ENCODE peak calls at places on chromosome 16, in ten cellular contexts. One of them, this sample, is unnamed.
A peak's percentile ranks its signal among the peaks of the same experiment; 100 is the strongest.

GRCh38 chr16:89378947-89379771 is 111.2 kb downstream of the ANKRD11 start:
- DNase-seq in fibroblast of lung: no peak
- DNase-seq in BJ: no peak
- DNase-seq in NCI-H774: no peak
- DNase-seq in heart left ventricle: no peak
- DNase-seq in activated CD8-positive, alpha-beta T cell treated with anti-CD3 and anti-CD28 coated beads for 36 hours: no peak
- DNase-seq in stimulated activated CD8-positive, alpha-beta memory T cell treated with anti-CD3 and anti-CD28 coated beads, Interleukin-15, amount 100 ng/mL, for 1 hour: no peak
- DNase-seq in Caco-2: no peak
- DNase-seq in SHP77: no peak
- DNase-seq in B cell: no peak
- DNase-seq in this sample: no peak

GRCh38 chr16:71882505-71883192 is 1.3 kb downstream of the ZNF821 start:
- DNase-seq in heart left ventricle: no peak
- DNase-seq in fibroblast of lung: peak; percentile 80
- DNase-seq in stimulated activated CD8-positive, alpha-beta memory T cell treated with anti-CD3 and anti-CD28 coated beads, Interleukin-15, amount 100 ng/mL, for 1 hour: peak; percentile 65
- DNase-seq in Caco-2: peak; percentile 86
- DNase-seq in activated CD8-positive, alpha-beta T cell treated with anti-CD3 and anti-CD28 coated beads for 36 hours: peak; percentile 90
- DNase-seq in B cell: peak; percentile 89
- DNase-seq in BJ: no peak
- DNase-seq in NCI-H774: peak; percentile 26
- DNase-seq in SHP77: peak; percentile 40
- DNase-seq in this sample: peak; percentile 69

GRCh38 chr16:69563605-69564580 is 1.9 kb upstream of the NFAT5 start:
- DNase-seq in SHP77: no peak
- DNase-seq in activated CD8-positive, alpha-beta T cell treated with anti-CD3 and anti-CD28 coated beads for 36 hours: peak; percentile 89
- DNase-seq in heart left ventricle: no peak
- DNase-seq in Caco-2: peak; percentile 22
- DNase-seq in stimulated activated CD8-positive, alpha-beta memory T cell treated with anti-CD3 and anti-CD28 coated beads, Interleukin-15, amount 100 ng/mL, for 1 hour: no peak
- DNase-seq in fibroblast of lung: peak; percentile 17
- DNase-seq in BJ: no peak
- DNase-seq in NCI-H774: no peak
- DNase-seq in B cell: peak; percentile 81
- DNase-seq in this sample: peak; percentile 71

GRCh38 chr16:53022374-53022773 is 30.3 kb downstream of the CHD9NB start:
- DNase-seq in fibroblast of lung: peak; percentile 52
- DNase-seq in B cell: no peak
- DNase-seq in SHP77: peak; percentile 58
- DNase-seq in NCI-H774: peak; percentile 43
- DNase-seq in BJ: no peak
- DNase-seq in activated CD8-positive, alpha-beta T cell treated with anti-CD3 and anti-CD28 coated beads for 36 hours: peak; percentile 12
- DNase-seq in Caco-2: peak; percentile 73
- DNase-seq in stimulated activated CD8-positive, alpha-beta memory T cell treated with anti-CD3 and anti-CD28 coated beads, Interleukin-15, amount 100 ng/mL, for 1 hour: no peak
- DNase-seq in heart left ventricle: no peak
- DNase-seq in this sample: peak; percentile 32

GRCh38 chr16:23826528-23827244 is 9.1 kb upstream of the PRKCB start:
- DNase-seq in NCI-H774: no peak
- DNase-seq in activated CD8-positive, alpha-beta T cell treated with anti-CD3 and anti-CD28 coated beads for 36 hours: peak; percentile 17
- DNase-seq in BJ: no peak
- DNase-seq in Caco-2: no peak
- DNase-seq in stimulated activated CD8-positive, alpha-beta memory T cell treated with anti-CD3 and anti-CD28 coated beads, Interleukin-15, amount 100 ng/mL, for 1 hour: no peak
- DNase-seq in fibroblast of lung: no peak
- DNase-seq in B cell: peak; percentile 75
- DNase-seq in heart left ventricle: no peak
- DNase-seq in SHP77: no peak
- DNase-seq in this sample: no peak

GRCh38 chr16:2015117-2015946 is 4.3 kb upstream of the NPW start:
- DNase-seq in activated CD8-positive, alpha-beta T cell treated with anti-CD3 and anti-CD28 coated beads for 36 hours: no peak
- DNase-seq in stimulated activated CD8-positive, alpha-beta memory T cell treated with anti-CD3 and anti-CD28 coated beads, Interleukin-15, amount 100 ng/mL, for 1 hour: no peak
- DNase-seq in Caco-2: peak; percentile 74
- DNase-seq in fibroblast of lung: peak; percentile 93
- DNase-seq in B cell: no peak
- DNase-seq in BJ: no peak
- DNase-seq in NCI-H774: no peak
- DNase-seq in heart left ventricle: no peak
- DNase-seq in SHP77: no peak
- DNase-seq in this sample: peak; percentile 79

GRCh38 chr16:48535831-48536599 is 74.0 kb downstream of the N4BP1 start:
- DNase-seq in B cell: peak; percentile 46
- DNase-seq in SHP77: no peak
- DNase-seq in NCI-H774: no peak
- DNase-seq in BJ: no peak
- DNase-seq in Caco-2: no peak
- DNase-seq in heart left ventricle: peak; percentile 89
- DNase-seq in activated CD8-positive, alpha-beta T cell treated with anti-CD3 and anti-CD28 coated beads for 36 hours: peak; percentile 55
- DNase-seq in fibroblast of lung: peak; percentile 82
- DNase-seq in stimulated activated CD8-positive, alpha-beta memory T cell treated with anti-CD3 and anti-CD28 coated beads, Interleukin-15, amount 100 ng/mL, for 1 hour: no peak
- DNase-seq in this sample: no peak

GRCh38 chr16:72739577-72739976 is 308.4 kb downstream of the ZFHX3 start:
- DNase-seq in fibroblast of lung: peak; percentile 18
- DNase-seq in NCI-H774: no peak
- DNase-seq in SHP77: no peak
- DNase-seq in Caco-2: no peak
- DNase-seq in activated CD8-positive, alpha-beta T cell treated with anti-CD3 and anti-CD28 coated beads for 36 hours: no peak
- DNase-seq in stimulated activated CD8-positive, alpha-beta memory T cell treated with anti-CD3 and anti-CD28 coated beads, Interleukin-15, amount 100 ng/mL, for 1 hour: no peak
- DNase-seq in B cell: no peak
- DNase-seq in heart left ventricle: no peak
- DNase-seq in BJ: peak; percentile 75
- DNase-seq in this sample: no peak

GRCh38 chr16:73215482-73216377 is 167.8 kb upstream of the ZFHX3 start:
- DNase-seq in B cell: no peak
- DNase-seq in activated CD8-positive, alpha-beta T cell treated with anti-CD3 and anti-CD28 coated beads for 36 hours: no peak
- DNase-seq in BJ: no peak
- DNase-seq in SHP77: no peak
- DNase-seq in stimulated activated CD8-positive, alpha-beta memory T cell treated with anti-CD3 and anti-CD28 coated beads, Interleukin-15, amount 100 ng/mL, for 1 hour: no peak
- DNase-seq in NCI-H774: no peak
- DNase-seq in Caco-2: no peak
- DNase-seq in fibroblast of lung: no peak
- DNase-seq in heart left ventricle: no peak
- DNase-seq in this sample: no peak

GRCh38 chr16:81630632-81631026 is 148.5 kb upstream of the PLCG2 start:
- DNase-seq in Caco-2: no peak
- DNase-seq in NCI-H774: no peak
- DNase-seq in activated CD8-positive, alpha-beta T cell treated with anti-CD3 and anti-CD28 coated beads for 36 hours: no peak
- DNase-seq in heart left ventricle: peak; percentile 36
- DNase-seq in BJ: no peak
- DNase-seq in B cell: no peak
- DNase-seq in SHP77: no peak
- DNase-seq in stimulated activated CD8-positive, alpha-beta memory T cell treated with anti-CD3 and anti-CD28 coated beads, Interleukin-15, amount 100 ng/mL, for 1 hour: no peak
- DNase-seq in fibroblast of lung: no peak
- DNase-seq in this sample: no peak

GRCh38 chr16:50265260-50265659 is 1.1 kb upstream of the ADCY7 start:
- DNase-seq in SHP77: peak; percentile 85
- DNase-seq in fibroblast of lung: no peak
- DNase-seq in NCI-H774: peak; percentile 51
- DNase-seq in stimulated activated CD8-positive, alpha-beta memory T cell treated with anti-CD3 and anti-CD28 coated beads, Interleukin-15, amount 100 ng/mL, for 1 hour: no peak
- DNase-seq in B cell: peak; percentile 55
- DNase-seq in BJ: no peak
- DNase-seq in activated CD8-positive, alpha-beta T cell treated with anti-CD3 and anti-CD28 coated beads for 36 hours: peak; percentile 57
- DNase-seq in Caco-2: peak; percentile 30
- DNase-seq in heart left ventricle: peak; percentile 47
- DNase-seq in this sample: no peak

GRCh38 chr16:578870-579405 is 9.2 kb downstream of the PIGQ start:
- DNase-seq in SHP77: peak; percentile 82
- DNase-seq in B cell: peak; percentile 83
- DNase-seq in BJ: no peak
- DNase-seq in fibroblast of lung: peak; percentile 69
- DNase-seq in activated CD8-positive, alpha-beta T cell treated with anti-CD3 and anti-CD28 coated beads for 36 hours: peak; percentile 81
- DNase-seq in stimulated activated CD8-positive, alpha-beta memory T cell treated with anti-CD3 and anti-CD28 coated beads, Interleukin-15, amount 100 ng/mL, for 1 hour: peak; percentile 19
- DNase-seq in NCI-H774: no peak
- DNase-seq in heart left ventricle: peak; percentile 85
- DNase-seq in Caco-2: peak; percentile 49
- DNase-seq in this sample: no peak

GRCh38 chr16:11004351-11004750 is 60.0 kb downstream of the CLEC16A start:
- DNase-seq in fibroblast of lung: no peak
- DNase-seq in B cell: no peak
- DNase-seq in BJ: no peak
- DNase-seq in Caco-2: no peak
- DNase-seq in stimulated activated CD8-positive, alpha-beta memory T cell treated with anti-CD3 and anti-CD28 coated beads, Interleukin-15, amount 100 ng/mL, for 1 hour: no peak
- DNase-seq in heart left ventricle: no peak
- DNase-seq in SHP77: no peak
- DNase-seq in activated CD8-positive, alpha-beta T cell treated with anti-CD3 and anti-CD28 coated beads for 36 hours: no peak
- DNase-seq in NCI-H774: no peak
- DNase-seq in this sample: no peak

GRCh38 chr16:72928089-72928981 is 119.6 kb downstream of the ZFHX3 start:
- DNase-seq in Caco-2: no peak
- DNase-seq in SHP77: no peak
- DNase-seq in stimulated activated CD8-positive, alpha-beta memory T cell treated with anti-CD3 and anti-CD28 coated beads, Interleukin-15, amount 100 ng/mL, for 1 hour: no peak
- DNase-seq in NCI-H774: no peak
- DNase-seq in heart left ventricle: no peak
- DNase-seq in activated CD8-positive, alpha-beta T cell treated with anti-CD3 and anti-CD28 coated beads for 36 hours: no peak
- DNase-seq in BJ: no peak
- DNase-seq in B cell: no peak
- DNase-seq in fibroblast of lung: no peak
- DNase-seq in this sample: peak; percentile 69

GRCh38 chr16:19238386-19238785 is 47.1 kb upstream of the CLEC19A start:
- DNase-seq in Caco-2: no peak
- DNase-seq in stimulated activated CD8-positive, alpha-beta memory T cell treated with anti-CD3 and anti-CD28 coated beads, Interleukin-15, amount 100 ng/mL, for 1 hour: no peak
- DNase-seq in activated CD8-positive, alpha-beta T cell treated with anti-CD3 and anti-CD28 coated beads for 36 hours: no peak
- DNase-seq in NCI-H774: no peak
- DNase-seq in heart left ventricle: no peak
- DNase-seq in SHP77: no peak
- DNase-seq in B cell: no peak
- DNase-seq in fibroblast of lung: no peak
- DNase-seq in BJ: no peak
- DNase-seq in this sample: no peak

GRCh38 chr16:3071655-3072054 is 6.2 kb downstream of the IL32 start:
- DNase-seq in B cell: no peak
- DNase-seq in heart left ventricle: no peak
- DNase-seq in SHP77: no peak
- DNase-seq in NCI-H774: no peak
- DNase-seq in BJ: no peak
- DNase-seq in activated CD8-positive, alpha-beta T cell treated with anti-CD3 and anti-CD28 coated beads for 36 hours: no peak
- DNase-seq in stimulated activated CD8-positive, alpha-beta memory T cell treated with anti-CD3 and anti-CD28 coated beads, Interleukin-15, amount 100 ng/mL, for 1 hour: no peak
- DNase-seq in fibroblast of lung: no peak
- DNase-seq in Caco-2: no peak
- DNase-seq in this sample: no peak

GRCh38 chr16:83887088-83887487 is 11.8 kb upstream of the MLYCD start:
- DNase-seq in fibroblast of lung: peak; percentile 23
- DNase-seq in heart left ventricle: no peak
- DNase-seq in activated CD8-positive, alpha-beta T cell treated with anti-CD3 and anti-CD28 coated beads for 36 hours: no peak
- DNase-seq in Caco-2: no peak
- DNase-seq in SHP77: peak; percentile 25
- DNase-seq in B cell: no peak
- DNase-seq in BJ: no peak
- DNase-seq in stimulated activated CD8-positive, alpha-beta memory T cell treated with anti-CD3 and anti-CD28 coated beads, Interleukin-15, amount 100 ng/mL, for 1 hour: no peak
- DNase-seq in NCI-H774: no peak
- DNase-seq in this sample: no peak

GRCh38 chr16:2033057-2033911 is 6.6 kb downstream of the NHERF2 start:
- DNase-seq in NCI-H774: no peak
- DNase-seq in Caco-2: no peak
- DNase-seq in activated CD8-positive, alpha-beta T cell treated with anti-CD3 and anti-CD28 coated beads for 36 hours: peak; percentile 29
- DNase-seq in heart left ventricle: peak; percentile 86
- DNase-seq in fibroblast of lung: peak; percentile 55
- DNase-seq in stimulated activated CD8-positive, alpha-beta memory T cell treated with anti-CD3 and anti-CD28 coated beads, Interleukin-15, amount 100 ng/mL, for 1 hour: no peak
- DNase-seq in B cell: peak; percentile 37
- DNase-seq in SHP77: no peak
- DNase-seq in BJ: peak; percentile 16
- DNase-seq in this sample: peak; percentile 71

GRCh38 chr16:69711115-69711740 is 15.1 kb downstream of the NQO1 start:
- DNase-seq in stimulated activated CD8-positive, alpha-beta memory T cell treated with anti-CD3 and anti-CD28 coated beads, Interleukin-15, amount 100 ng/mL, for 1 hour: no peak
- DNase-seq in activated CD8-positive, alpha-beta T cell treated with anti-CD3 and anti-CD28 coated beads for 36 hours: peak; percentile 26
- DNase-seq in NCI-H774: no peak
- DNase-seq in heart left ventricle: no peak
- DNase-seq in Caco-2: no peak
- DNase-seq in B cell: no peak
- DNase-seq in fibroblast of lung: no peak
- DNase-seq in SHP77: no peak
- DNase-seq in BJ: peak; percentile 17
- DNase-seq in this sample: peak; percentile 40

GRCh38 chr16:28212532-28212873 is 738 bp upstream of the XPO6 start:
- DNase-seq in NCI-H774: no peak
- DNase-seq in SHP77: no peak
- DNase-seq in heart left ventricle: no peak
- DNase-seq in Caco-2: no peak
- DNase-seq in BJ: no peak
- DNase-seq in fibroblast of lung: peak; percentile 23
- DNase-seq in activated CD8-positive, alpha-beta T cell treated with anti-CD3 and anti-CD28 coated beads for 36 hours: no peak
- DNase-seq in B cell: no peak
- DNase-seq in stimulated activated CD8-positive, alpha-beta memory T cell treated with anti-CD3 and anti-CD28 coated beads, Interleukin-15, amount 100 ng/mL, for 1 hour: no peak
- DNase-seq in this sample: no peak

GRCh38 chr16:66996324-66996982 is 8.1 kb downstream of the CES4A start:
- DNase-seq in B cell: no peak
- DNase-seq in NCI-H774: no peak
- DNase-seq in fibroblast of lung: peak; percentile 92
- DNase-seq in activated CD8-positive, alpha-beta T cell treated with anti-CD3 and anti-CD28 coated beads for 36 hours: no peak
- DNase-seq in BJ: peak; percentile 27
- DNase-seq in heart left ventricle: no peak
- DNase-seq in stimulated activated CD8-positive, alpha-beta memory T cell treated with anti-CD3 and anti-CD28 coated beads, Interleukin-15, amount 100 ng/mL, for 1 hour: no peak
- DNase-seq in SHP77: no peak
- DNase-seq in Caco-2: no peak
- DNase-seq in this sample: no peak

GRCh38 chr16:68379472-68380347 is 68.6 kb downstream of the SMPD3 start:
- DNase-seq in stimulated activated CD8-positive, alpha-beta memory T cell treated with anti-CD3 and anti-CD28 coated beads, Interleukin-15, amount 100 ng/mL, for 1 hour: no peak
- DNase-seq in Caco-2: no peak
- DNase-seq in NCI-H774: no peak
- DNase-seq in SHP77: no peak
- DNase-seq in activated CD8-positive, alpha-beta T cell treated with anti-CD3 and anti-CD28 coated beads for 36 hours: peak; percentile 21
- DNase-seq in B cell: no peak
- DNase-seq in heart left ventricle: peak; percentile 42
- DNase-seq in fibroblast of lung: no peak
- DNase-seq in BJ: no peak
- DNase-seq in this sample: no peak

GRCh38 chr16:88130681-88131080 is 179.4 kb downstream of the BANP start:
- DNase-seq in heart left ventricle: no peak
- DNase-seq in stimulated activated CD8-positive, alpha-beta memory T cell treated with anti-CD3 and anti-CD28 coated beads, Interleukin-15, amount 100 ng/mL, for 1 hour: no peak
- DNase-seq in activated CD8-positive, alpha-beta T cell treated with anti-CD3 and anti-CD28 coated beads for 36 hours: no peak
- DNase-seq in Caco-2: no peak
- DNase-seq in NCI-H774: no peak
- DNase-seq in SHP77: no peak
- DNase-seq in BJ: no peak
- DNase-seq in B cell: no peak
- DNase-seq in fibroblast of lung: no peak
- DNase-seq in this sample: no peak

GRCh38 chr16:28090646-28091377 is 27.3 kb upstream of the GSG1L start:
- DNase-seq in fibroblast of lung: peak; percentile 9
- DNase-seq in SHP77: no peak
- DNase-seq in Caco-2: no peak
- DNase-seq in NCI-H774: no peak
- DNase-seq in heart left ventricle: peak; percentile 19
- DNase-seq in stimulated activated CD8-positive, alpha-beta memory T cell treated with anti-CD3 and anti-CD28 coated beads, Interleukin-15, amount 100 ng/mL, for 1 hour: no peak
- DNase-seq in BJ: no peak
- DNase-seq in B cell: no peak
- DNase-seq in activated CD8-positive, alpha-beta T cell treated with anti-CD3 and anti-CD28 coated beads for 36 hours: no peak
- DNase-seq in this sample: peak; percentile 66

GRCh38 chr16:27516360-27516759 is 33.4 kb downstream of the GTF3C1 start:
- DNase-seq in Caco-2: no peak
- DNase-seq in B cell: no peak
- DNase-seq in heart left ventricle: no peak
- DNase-seq in stimulated activated CD8-positive, alpha-beta memory T cell treated with anti-CD3 and anti-CD28 coated beads, Interleukin-15, amount 100 ng/mL, for 1 hour: no peak
- DNase-seq in activated CD8-positive, alpha-beta T cell treated with anti-CD3 and anti-CD28 coated beads for 36 hours: no peak
- DNase-seq in SHP77: no peak
- DNase-seq in BJ: no peak
- DNase-seq in NCI-H774: no peak
- DNase-seq in fibroblast of lung: no peak
- DNase-seq in this sample: no peak

GRCh38 chr16:69796285-69797118 is 34.4 kb downstream of the WWP2 start:
- DNase-seq in BJ: no peak
- DNase-seq in heart left ventricle: no peak
- DNase-seq in NCI-H774: no peak
- DNase-seq in activated CD8-positive, alpha-beta T cell treated with anti-CD3 and anti-CD28 coated beads for 36 hours: peak; percentile 32
- DNase-seq in B cell: peak; percentile 58
- DNase-seq in SHP77: peak; percentile 58
- DNase-seq in Caco-2: peak; percentile 63
- DNase-seq in fibroblast of lung: peak; percentile 84
- DNase-seq in stimulated activated CD8-positive, alpha-beta memory T cell treated with anti-CD3 and anti-CD28 coated beads, Interleukin-15, amount 100 ng/mL, for 1 hour: no peak
- DNase-seq in this sample: peak; percentile 43

GRCh38 chr16:3112881-3113574 is 642 bp downstream of the ZNF205 start:
- DNase-seq in fibroblast of lung: peak; percentile 49
- DNase-seq in B cell: no peak
- DNase-seq in BJ: no peak
- DNase-seq in activated CD8-positive, alpha-beta T cell treated with anti-CD3 and anti-CD28 coated beads for 36 hours: no peak
- DNase-seq in Caco-2: no peak
- DNase-seq in SHP77: no peak
- DNase-seq in stimulated activated CD8-positive, alpha-beta memory T cell treated with anti-CD3 and anti-CD28 coated beads, Interleukin-15, amount 100 ng/mL, for 1 hour: no peak
- DNase-seq in NCI-H774: no peak
- DNase-seq in heart left ventricle: no peak
- DNase-seq in this sample: no peak

GRCh38 chr16:75387951-75388350 is 45.4 kb downstream of the CFDP1 start:
- DNase-seq in SHP77: no peak
- DNase-seq in heart left ventricle: no peak
- DNase-seq in fibroblast of lung: no peak
- DNase-seq in NCI-H774: no peak
- DNase-seq in Caco-2: no peak
- DNase-seq in B cell: no peak
- DNase-seq in activated CD8-positive, alpha-beta T cell treated with anti-CD3 and anti-CD28 coated beads for 36 hours: no peak
- DNase-seq in stimulated activated CD8-positive, alpha-beta memory T cell treated with anti-CD3 and anti-CD28 coated beads, Interleukin-15, amount 100 ng/mL, for 1 hour: no peak
- DNase-seq in BJ: no peak
- DNase-seq in this sample: no peak